ENCODE peak calls at places on chromosome 18, in ten cellular contexts. Y, E, U, M, C, O, I, A, L and J are unnamed samples.

GRCh38 chr18:23191952-23192662 is 56.8 kb downstream of the CABLES1 start:
- DNase-seq in Y (peak), O (no peak), I (no peak), M (peak), U (peak), L (no peak), E (peak), C (no peak), A (no peak), J (no peak)

GRCh38 chr18:26133652-26134051 is at the start of gene PSMA8:
- DNase-seq in A (no peak), O (peak), C (no peak), E (no peak), M (no peak), I (peak), U (no peak), Y (no peak), L (no peak), J (peak)

GRCh38 chr18:1412660-1413659 is 508.3 kb downstream of the ADCYAP1 start:
- DNase-seq in L (no peak), O (no peak), C (no peak), Y (no peak), A (no peak), I (no peak), E (no peak), U (no peak), M (no peak), J (no peak)

GRCh38 chr18:41461058-41461560 is 493.9 kb upstream of the PIK3C3 start:
- DNase-seq in A (no peak), C (no peak), I (no peak), U (no peak), O (no peak), L (no peak), M (no peak), Y (no peak), E (no peak), J (no peak)

GRCh38 chr18:7414459-7414858 is 152.7 kb upstream of the PTPRM start:
- DNase-seq in I (no peak), M (no peak), L (no peak), O (no peak), C (no peak), U (no peak), E (peak), A (no peak), Y (no peak), J (no peak)

GRCh38 chr18:3596324-3597158 is 146.6 kb downstream of the TGIF1 start:
- DNase-seq in L (peak), I (peak), U (no peak), A (no peak), M (peak), O (peak), Y (no peak), E (peak), C (peak), J (peak)

GRCh38 chr18:48840491-48840877 is 110.3 kb downstream of the SMAD7 start:
- DNase-seq in I (no peak), L (no peak), E (no peak), O (no peak), Y (no peak), U (no peak), M (no peak), C (no peak), A (no peak), J (peak)

GRCh38 chr18:47528343-47528742 is 276.9 kb upstream of the SKOR2 start:
- DNase-seq in I (no peak), M (no peak), U (no peak), A (no peak), C (peak), O (no peak), L (no peak), E (no peak), Y (no peak), J (no peak)

GRCh38 chr18:5238371-5238758 is 41.3 kb upstream of the AKAIN1 start:
- DNase-seq in C (peak), I (no peak), A (peak), O (peak), L (peak), E (no peak), M (peak), U (peak), Y (no peak), J (peak)

GRCh38 chr18:59885579-59886163 is 14.1 kb upstream of the PMAIP1 start:
- DNase-seq in U (no peak), M (no peak), A (no peak), C (peak), I (peak), L (no peak), E (peak), O (peak), Y (peak), J (peak)

GRCh38 chr18:61749031-61749430 is 143.8 kb downstream of the RNF152 start:
- DNase-seq in E (no peak), U (no peak), L (no peak), M (no peak), O (no peak), C (no peak), I (no peak), Y (no peak), A (no peak), J (no peak)

GRCh38 chr18:70500748-70501147 is 211.9 kb downstream of the SOCS6 start:
- DNase-seq in A (no peak), C (no peak), I (no peak), L (no peak), O (no peak), Y (no peak), M (no peak), E (no peak), U (no peak), J (no peak)

GRCh38 chr18:74921057-74921820 is 287.7 kb downstream of the PTGR3 start:
- DNase-seq in I (no peak), C (no peak), O (no peak), M (no peak), U (no peak), Y (no peak), E (no peak), L (no peak), A (no peak), J (no peak)

GRCh38 chr18:69718912-69719547 is 228.6 kb downstream of the CD226 start:
- DNase-seq in M (no peak), O (no peak), C (no peak), I (no peak), L (no peak), Y (no peak), A (no peak), U (no peak), E (peak), J (no peak)

GRCh38 chr18:8411492-8411891 is 197.7 kb upstream of the RAB12 start:
- DNase-seq in I (no peak), E (no peak), L (no peak), M (no peak), U (no peak), A (no peak), O (no peak), C (no peak), Y (no peak), J (no peak)

GRCh38 chr18:59539108-59539507 is 158.1 kb downstream of the CCBE1 start:
- DNase-seq in M (no peak), Y (no peak), O (no peak), A (no peak), U (no peak), I (no peak), L (no peak), C (no peak), E (no peak), J (no peak)

GRCh38 chr18:42477261-42477660 is 522.2 kb downstream of the PIK3C3 start:
- DNase-seq in Y (no peak), I (no peak), O (no peak), E (no peak), U (no peak), C (no peak), M (no peak), A (no peak), L (no peak), J (no peak)

GRCh38 chr18:47595816-47596501 is 334.5 kb downstream of the SMAD2 start:
- DNase-seq in O (peak), E (no peak), L (peak), A (no peak), I (peak), M (no peak), C (no peak), Y (no peak), U (no peak), J (no peak)

GRCh38 chr18:5294113-5294617 is 1.4 kb downstream of the ZBTB14 start:
- DNase-seq in E (peak), Y (no peak), O (peak), L (no peak), M (peak), A (no peak), U (peak), C (no peak), I (no peak), J (no peak)

GRCh38 chr18:48800877-48801727 is 149.7 kb downstream of the SMAD7 start:
- DNase-seq in I (peak), Y (peak), O (peak), A (no peak), L (no peak), C (no peak), M (no peak), E (peak), U (peak), J (no peak)

GRCh38 chr18:3230401-3231334 is 10.9 kb upstream of the MYOM1 start:
- DNase-seq in U (no peak), L (no peak), M (no peak), O (peak), C (no peak), Y (no peak), A (no peak), E (peak), I (no peak), J (no peak)

GRCh38 chr18:59123588-59124369 is 15.9 kb upstream of the SEC11C start:
- DNase-seq in C (no peak), I (no peak), M (no peak), U (no peak), Y (peak), O (peak), E (peak), A (no peak), L (no peak), J (no peak)

GRCh38 chr18:77203071-77203470 is 46.6 kb upstream of the GALR1 start:
- DNase-seq in U (no peak), C (no peak), M (no peak), A (no peak), Y (no peak), L (peak), E (no peak), I (no peak), O (no peak), J (no peak)

GRCh38 chr18:33578371-33579146 is 540 bp downstream of the ASXL3 start:
- DNase-seq in U (peak), E (no peak), Y (no peak), C (no peak), I (no peak), L (peak), A (peak), M (no peak), O (no peak), J (no peak)

GRCh38 chr18:76399613-76400391 is 95.2 kb downstream of the ZNF516 start:
- DNase-seq in E (no peak), M (no peak), O (no peak), I (no peak), A (no peak), L (no peak), U (no peak), Y (no peak), C (no peak), J (no peak)

GRCh38 chr18:39751161-39751560 is 2185.6 kb upstream of the CELF4 start:
- DNase-seq in I (no peak), Y (peak), U (no peak), E (peak), A (no peak), O (no peak), C (no peak), L (no peak), M (no peak), J (no peak)

GRCh38 chr18:67893896-67894295 is 377.4 kb upstream of the DSEL start:
- DNase-seq in M (no peak), I (no peak), C (no peak), L (no peak), Y (no peak), A (no peak), O (no peak), E (no peak), U (no peak), J (no peak)

GRCh38 chr18:69757733-69758132 is 189.9 kb downstream of the CD226 start:
- DNase-seq in A (no peak), O (no peak), C (no peak), Y (peak), U (no peak), I (no peak), E (peak), M (no peak), L (no peak), J (no peak)

GRCh38 chr18:13500891-13501887 is 225.2 kb downstream of the FAM210A start:
- DNase-seq in U (peak), O (no peak), E (peak), C (no peak), Y (peak), L (no peak), I (no peak), M (no peak), A (no peak), J (no peak)

GRCh38 chr18:46531472-46531871 is 125.5 kb downstream of the LOXHD1 start:
- DNase-seq in Y (no peak), U (no peak), M (no peak), O (no peak), E (no peak), I (no peak), A (no peak), L (no peak), C (no peak), J (no peak)

GRCh38 chr18:71529708-71530303 is 1014.3 kb downstream of the CBLN2 start:
- DNase-seq in Y (peak), U (no peak), I (no peak), C (no peak), O (no peak), M (no peak), E (peak), A (no peak), L (no peak), J (no peak)
- TF ChIP-seq CTCF in Y (no peak), U (no peak), I (no peak), C (no peak), O (no peak), M (no peak), E (no peak), A (no peak), L (no peak), J (no peak)

GRCh38 chr18:32152705-32153448 is 37.0 kb upstream of the MEP1B start:
- DNase-seq in A (no peak), M (no peak), C (no peak), I (no peak), E (no peak), O (no peak), L (no peak), Y (no peak), U (no peak), J (no peak)

GRCh38 chr18:32160547-32160946 is 29.3 kb upstream of the MEP1B start:
- DNase-seq in M (no peak), A (no peak), E (no peak), I (no peak), U (no peak), Y (no peak), O (no peak), C (no peak), L (no peak), J (no peak)

GRCh38 chr18:32157580-32157979 is 32.3 kb upstream of the MEP1B start:
- DNase-seq in M (no peak), I (no peak), C (no peak), U (no peak), E (no peak), L (no peak), O (no peak), Y (no peak), A (no peak), J (no peak)

GRCh38 chr18:32158108-32158624 is 31.7 kb upstream of the MEP1B start:
- DNase-seq in A (peak), O (peak), C (peak), L (peak), I (peak), M (peak), Y (peak), E (peak), U (peak), J (peak)

DNA sequence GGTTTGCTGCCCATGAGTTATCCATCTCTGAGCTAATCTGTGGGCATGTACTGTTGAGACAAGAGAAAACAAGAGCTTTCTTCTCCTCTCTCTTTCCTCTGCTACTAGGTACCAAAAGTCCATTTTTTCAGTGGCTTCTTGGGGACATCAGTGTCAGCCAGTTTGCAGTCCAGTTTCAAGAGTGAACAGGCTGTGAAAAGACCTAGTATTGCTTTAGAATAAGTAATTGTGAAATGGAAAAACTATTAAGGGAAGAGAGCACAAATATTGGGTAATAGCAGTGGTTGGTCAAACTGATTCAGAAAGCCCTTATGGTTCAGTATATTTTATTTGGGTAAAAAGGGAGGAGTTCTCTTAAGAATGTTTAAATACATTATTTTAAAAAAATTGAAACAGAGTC is 33.0 kb upstream of the MEP1B start:
- DNase-seq in O (no peak), I (no peak), A (no peak), C (no peak), M (no peak), Y (no peak), U (no peak), E (peak), L (no peak), J (no peak)
- TF ChIP-seq CTCF in O (no peak), I (no peak), A (no peak), C (no peak), M (no peak), Y (no peak), U (no peak), E (no peak), L (no peak), J (no peak)

GRCh38 chr18:10499230-10499629 is 26.6 kb upstream of the NAPG start:
- DNase-seq in A (no peak), M (no peak), Y (no peak), I (no peak), E (no peak), O (peak), U (no peak), L (no peak), C (peak), J (no peak)
- TF ChIP-seq CTCF in A (no peak), M (no peak), Y (no peak), I (no peak), E (no peak), O (no peak), U (no peak), L (no peak), C (no peak), J (no peak)

DNA sequence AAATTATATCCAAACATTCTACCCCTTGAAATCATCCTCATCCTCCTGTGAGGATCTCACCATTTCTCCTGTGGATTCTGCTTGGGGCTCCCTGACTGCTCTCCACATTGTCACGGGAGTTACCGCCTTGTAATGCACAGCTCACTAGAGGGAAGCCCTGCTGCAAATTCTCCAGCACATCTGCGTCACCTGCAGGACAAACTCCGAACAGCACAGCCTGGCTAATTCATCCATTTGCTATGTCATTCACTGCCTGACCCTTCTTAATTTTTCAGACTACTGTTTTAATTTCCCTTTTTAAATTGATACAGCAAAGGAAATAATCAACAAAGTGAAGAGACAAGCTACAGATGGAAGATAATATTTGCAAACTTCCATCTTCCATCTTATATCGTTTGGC is 627.4 kb downstream of the FBXO15 start:
- DNase-seq in U (no peak), L (no peak), E (peak), C (no peak), O (no peak), M (peak), Y (no peak), A (no peak), I (no peak), J (no peak)
- TF ChIP-seq CTCF in U (no peak), L (no peak), E (peak), C (no peak), O (no peak), M (peak), Y (peak), A (peak), I (no peak), J (no peak)

DNA sequence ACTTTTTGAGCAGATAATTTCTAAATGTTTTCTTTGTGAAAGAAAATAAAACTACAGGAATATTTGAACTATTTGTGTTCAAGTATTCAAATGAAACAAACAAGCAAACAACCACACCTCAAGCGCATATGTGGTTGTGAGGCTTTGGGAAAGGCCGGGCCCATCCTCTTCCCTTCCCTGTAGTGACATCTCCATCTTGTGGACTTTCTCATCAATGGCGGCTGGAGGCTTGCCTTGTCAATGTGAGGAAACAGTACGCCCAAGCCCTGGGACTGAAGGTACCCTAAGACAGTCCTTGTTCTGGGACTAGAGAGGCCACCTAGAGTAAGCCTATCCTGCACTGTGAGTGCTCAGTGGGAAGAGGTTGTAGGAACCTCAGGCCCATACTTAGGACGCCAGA is 166.8 kb downstream of the TPGS2 start:
- DNase-seq in Y (peak), I (no peak), C (peak), U (no peak), M (no peak), E (peak), A (no peak), O (no peak), L (no peak), J (no peak)
- TF ChIP-seq CTCF in Y (peak), I (no peak), C (no peak), U (no peak), M (peak), E (peak), A (no peak), O (no peak), L (peak), J (no peak)

GRCh38 chr18:54774971-54775665 is 53.2 kb upstream of the RAB27B start:
- DNase-seq in O (no peak), M (no peak), U (no peak), Y (peak), C (no peak), L (no peak), I (no peak), E (peak), A (no peak), J (no peak)

GRCh38 chr18:54776282-54776977 is 51.8 kb upstream of the RAB27B start:
- DNase-seq in A (no peak), L (no peak), I (no peak), M (no peak), E (peak), U (no peak), Y (peak), O (peak), C (no peak), J (no peak)

GRCh38 chr18:54777118-54777791 is 51.0 kb upstream of the RAB27B start:
- DNase-seq in O (no peak), L (no peak), U (no peak), A (no peak), C (no peak), M (no peak), I (no peak), Y (no peak), E (peak), J (no peak)

GRCh38 chr18:54774423-54774822 is 53.9 kb upstream of the RAB27B start:
- DNase-seq in C (no peak), Y (peak), A (no peak), L (no peak), E (peak), I (no peak), M (no peak), U (no peak), O (no peak), J (no peak)

GRCh38 chr18:54775686-54776085 is 52.6 kb upstream of the RAB27B start:
- DNase-seq in C (no peak), L (no peak), M (peak), E (peak), Y (peak), O (no peak), U (peak), A (no peak), I (no peak), J (no peak)
- TF ChIP-seq CTCF in C (no peak), L (peak), M (peak), E (peak), Y (peak), O (no peak), U (no peak), A (no peak), I (no peak), J (no peak)